ENCODE peak calls at places on chromosomes 12 and 14, in ten cellular contexts. P is GM12878, M is lower lobe of right lung, Q is heart left ventricle, E is foreskin keratinocyte, K is Panc1, X is left lung, Y is upper lobe of right lung, U is pancreas, S is IMR-90. O is an unnamed sample.

GRCh38 chr12:19971396-19971802 is 396.9 kb upstream of the PDE3A start:
- ATAC-seq in P (no peak), M (no peak), Q (no peak), E (no peak), K (no peak), X (no peak), Y (no peak), U (peak; percentile 83), S (no peak), O (no peak)

GRCh38 chr12:69534389-69534822 is 50.9 kb upstream of the CCT2 start:
- ATAC-seq in P (peak; percentile 97), M (peak; percentile 99), Q (peak; percentile 84), E (peak; percentile 100), K (peak; percentile 91), X (peak; percentile 99), Y (peak; percentile 100), U (peak; percentile 93), S (peak; percentile 99), O (peak; percentile 100)

GRCh38 chr14:32254952-32255679 is 52.0 kb upstream of the RNU6-8 start:
- ATAC-seq in P (peak; percentile 77), M (peak; percentile 88), Q (peak; percentile 71), E (peak; percentile 77), K (peak; percentile 93), X (peak; percentile 93), Y (peak; percentile 91), U (peak; percentile 91), S (peak; percentile 76), O (peak; percentile 85)

GRCh38 chr12:19642305-19642704 is 203.0 kb downstream of the AEBP2 start:
- ATAC-seq in P (peak; percentile 21), M (no peak), Q (no peak), E (no peak), K (no peak), X (no peak), Y (peak; percentile 40), U (no peak), S (no peak), O (no peak)

GRCh38 chr12:50061172-50061571 is 3.8 kb downstream of the ASIC1 start:
- ATAC-seq in P (no peak), M (no peak), Q (no peak), E (no peak), K (no peak), X (peak; percentile 15), Y (peak; percentile 33), U (no peak), S (no peak), O (no peak)

GRCh38 chr14:95216013-95216412 is 58.7 kb upstream of the DICER1 start:
- ATAC-seq in P (peak; percentile 36), M (no peak), Q (no peak), E (no peak), K (no peak), X (no peak), Y (no peak), U (no peak), S (no peak), O (no peak)

GRCh38 chr14:102250636-102251035 is 54.3 kb downstream of the MOK start:
- ATAC-seq in P (no peak), M (no peak), Q (no peak), E (no peak), K (no peak), X (no peak), Y (no peak), U (no peak), S (no peak), O (no peak)

GRCh38 chr12:93019240-93019910 is 90.3 kb upstream of the EEA1 start:
- ATAC-seq in P (no peak), M (no peak), Q (no peak), E (no peak), K (no peak), X (no peak), Y (no peak), U (no peak), S (no peak), O (no peak)

GRCh38 chr12:8870591-8870990 is 43.7 kb upstream of the PHC1 start:
- ATAC-seq in P (no peak), M (no peak), Q (peak; percentile 47), E (no peak), K (no peak), X (no peak), Y (no peak), U (no peak), S (no peak), O (no peak)

GRCh38 chr12:8866429-8866828 is 44.0 kb downstream of the A2ML1 start:
- ATAC-seq in P (no peak), M (no peak), Q (no peak), E (no peak), K (no peak), X (no peak), Y (no peak), U (no peak), S (no peak), O (no peak)

GRCh38 chr12:8867786-8868185 is 45.4 kb downstream of the A2ML1 start:
- ATAC-seq in P (no peak), M (no peak), Q (no peak), E (no peak), K (no peak), X (no peak), Y (no peak), U (no peak), S (no peak), O (no peak)

GRCh38 chr12:8871067-8871466 is 43.2 kb upstream of the PHC1 start:
- ATAC-seq in P (no peak), M (no peak), Q (no peak), E (no peak), K (no peak), X (no peak), Y (no peak), U (no peak), S (no peak), O (no peak)

DNA sequence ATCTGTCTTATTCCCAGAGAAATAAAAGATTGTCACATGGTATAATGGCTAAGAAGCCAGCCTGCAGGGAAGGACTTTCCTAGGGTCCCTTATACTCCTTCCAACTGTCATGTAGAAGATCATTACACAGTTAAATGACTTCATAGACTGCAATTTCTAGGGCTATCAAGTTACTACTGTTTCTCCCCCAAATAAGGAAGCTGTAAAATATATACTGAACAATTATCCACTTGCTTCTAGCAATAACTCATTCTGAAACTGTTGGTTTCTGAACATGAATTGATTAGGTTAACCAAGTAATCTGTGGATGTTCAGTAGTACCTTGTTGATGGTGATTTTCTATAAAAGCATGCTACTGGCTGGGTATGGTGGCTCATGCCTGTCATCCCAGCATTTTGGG is 44.6 kb downstream of the A2ML1 start:
- ATAC-seq in P (no peak), M (no peak), Q (no peak), E (no peak), K (no peak), X (no peak), Y (no peak), U (no peak), S (no peak), O (no peak)
- H3K27ac ChIP-seq in P (no peak overlapping the region), M (no peak overlapping the region), Q (no peak overlapping the region), E (no peak overlapping the region), K (no peak overlapping the region), X (no peak overlapping the region), Y (no peak overlapping the region), U (no peak overlapping the region), S (no peak overlapping the region), O (no peak overlapping the region)

DNA sequence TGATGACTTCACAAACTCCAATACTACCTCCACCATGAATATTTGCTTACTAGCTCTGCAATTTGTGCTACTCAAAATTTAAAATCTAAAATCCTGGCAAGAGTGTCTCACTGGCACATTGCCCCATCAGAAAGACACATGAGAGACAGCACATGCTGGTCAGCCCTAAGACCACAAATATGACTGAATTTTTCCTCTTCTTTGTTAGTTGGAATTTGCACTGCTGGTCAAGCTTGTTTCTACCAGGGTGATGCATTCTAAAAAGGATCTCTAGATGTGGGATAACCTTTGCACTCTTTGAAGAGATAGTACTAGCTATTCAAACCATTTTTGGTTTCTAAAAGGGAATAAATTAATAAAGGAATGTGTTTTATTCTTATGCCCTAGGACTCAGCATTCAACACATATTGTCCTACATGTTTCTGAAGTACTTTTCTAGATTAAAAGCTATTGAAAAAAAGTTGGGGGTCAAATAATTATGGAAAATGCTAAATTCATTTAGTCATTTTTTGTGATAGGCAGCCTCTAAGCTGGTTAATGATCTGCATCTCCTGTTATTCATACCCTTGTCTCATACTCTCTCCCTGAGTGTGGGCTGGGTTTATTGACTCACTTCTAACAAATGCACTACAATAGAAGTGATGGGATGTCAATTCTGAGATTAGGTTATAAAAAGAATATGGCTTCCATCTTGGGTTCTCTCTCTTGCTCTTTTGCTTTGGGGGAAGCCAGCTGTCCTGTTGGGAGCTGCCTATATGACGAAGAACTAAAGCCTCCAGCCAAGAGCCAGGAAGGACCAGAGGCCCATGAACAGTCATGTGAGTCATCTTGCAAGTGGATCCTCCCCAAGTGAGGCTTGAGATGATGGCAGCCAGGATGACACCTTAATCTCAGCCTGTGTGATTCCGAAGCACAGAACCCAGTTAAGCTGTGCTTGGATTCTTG is 211.5 kb upstream of the CRY1 start:
- ATAC-seq in P (no peak), M (no peak), Q (no peak), E (peak; percentile 64), K (no peak), X (no peak), Y (no peak), U (no peak), S (no peak), O (no peak)
- H3K4me1 ChIP-seq in P (no peaks in the 10 kb centered on the region), M (no peaks in the 10 kb centered on the region), Q (no peaks in the 10 kb centered on the region), E (no peaks in the 10 kb centered on the region), K (no peaks in the 10 kb centered on the region), X (no peaks in the 10 kb centered on the region), Y (no peaks in the 10 kb centered on the region), U (no peaks in the 10 kb centered on the region), S (no peaks in the 10 kb centered on the region), O (no peaks in the 10 kb centered on the region)

GRCh38 chr14:51959928-51960327 is 29.4 kb upstream of the RTRAF start:
- ATAC-seq in P (no peak), M (no peak), Q (no peak), E (no peak), K (no peak), X (no peak), Y (no peak), U (no peak), S (no peak), O (no peak)

GRCh38 chr14:51953996-51954395 is 35.4 kb upstream of the RTRAF start:
- ATAC-seq in P (no peak), M (no peak), Q (no peak), E (no peak), K (no peak), X (no peak), Y (no peak), U (no peak), S (no peak), O (no peak)

GRCh38 chr14:51957950-51958349 is 31.4 kb upstream of the RTRAF start:
- ATAC-seq in P (no peak), M (no peak), Q (no peak), E (no peak), K (no peak), X (no peak), Y (no peak), U (no peak), S (no peak), O (no peak)

GRCh38 chr14:51950007-51950406 is 39.3 kb upstream of the RTRAF start:
- ATAC-seq in P (no peak), M (no peak), Q (no peak), E (no peak), K (no peak), X (no peak), Y (no peak), U (no peak), S (no peak), O (no peak)

DNA sequence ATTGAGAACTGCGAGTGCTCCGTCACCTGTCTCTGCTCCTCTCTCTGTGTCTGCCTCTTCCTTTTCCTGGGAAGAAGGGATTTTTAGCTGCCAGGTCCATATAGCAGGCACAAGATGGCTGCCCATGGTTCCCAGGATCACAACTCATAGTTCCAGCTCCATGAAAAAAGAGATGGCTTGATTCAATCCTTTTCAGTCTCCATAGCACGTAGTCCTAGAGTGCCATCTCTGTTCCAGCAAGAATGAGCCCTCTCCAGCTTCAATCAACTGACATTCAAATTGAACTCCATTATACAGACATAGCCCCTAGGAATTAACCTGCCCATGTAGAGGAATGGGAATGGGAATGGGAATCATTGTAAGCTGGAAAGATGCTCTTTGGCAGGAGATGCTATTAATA is 34.7 kb upstream of the RTRAF start:
- ATAC-seq in P (no peak), M (no peak), Q (no peak), E (no peak), K (no peak), X (no peak), Y (no peak), U (no peak), S (no peak), O (no peak)
- TF ChIP-seq CTCF in P (peak; percentile 11), M (no peak), Q (no peak), E (peak; percentile 35), K (no peak), X (no peak), Y (no peak), U (no peak), S (no peak), O (no peak)

GRCh38 chr12:120252071-120252906 is 13.2 kb downstream of the PXN start:
- ATAC-seq in P (peak; percentile 69), M (peak; percentile 57), Q (no peak), E (no peak), K (peak; percentile 58), X (peak; percentile 46), Y (peak; percentile 75), U (no peak), S (no peak), O (no peak)
- H3K27ac ChIP-seq in P (no peak overlapping the region), M (peak overlapping the region; percentile 76), Q (peak overlapping the region; percentile 85), E (no peak overlapping the region), K (peak overlapping the region; percentile 100), X (peak overlapping the region; percentile 91), Y (peak overlapping the region; percentile 28), U (no peak overlapping the region), S (no peak overlapping the region), O (peak overlapping the region; percentile 93)

O was measured in gastroesophageal sphincter.